ENCODE peak calls at places on chromosomes 12 and 14, in five cellular contexts. E is psoas muscle; J is OCI-LY7; A is CD8-positive, alpha-beta T cell; G is AG04450. U is an unnamed sample.
A peak's percentile ranks its signal among the peaks of the same experiment; 100 is the strongest.

GRCh38 chr14:52551696-52552062 is 626 bp downstream of the TXNDC16 start:
- DNase-seq in E (no peak), J (peak; percentile 55), A (no peak), G (no peak), U (no peak)

GRCh38 chr12:56622535-56622934 is 7.6 kb downstream of the BAZ2A start:
- DNase-seq in E (no peak), J (no peak), A (no peak), G (no peak), U (no peak)

GRCh38 chr14:91237219-91237618 is 7.3 kb downstream of the GPR68 start:
- DNase-seq in E (no peak), J (no peak), A (no peak), G (peak; percentile 27), U (no peak)

GRCh38 chr12:52525661-52526499 is 5.7 kb upstream of the KRT5 start:
- DNase-seq in E (no peak), J (no peak), A (no peak), G (no peak), U (no peak)

GRCh38 chr12:64256166-64256800 is 34.2 kb upstream of the KICS2 start:
- DNase-seq in E (no peak), J (peak; percentile 61), A (no peak), G (peak; percentile 27), U (peak; percentile 11)

GRCh38 chr12:94799136-94799535 is 148.8 kb upstream of the TMCC3 start:
- DNase-seq in E (no peak), J (no peak), A (no peak), G (no peak), U (no peak)

GRCh38 chr12:45379261-45379660 is 163.4 kb downstream of the ANO6 start:
- DNase-seq in E (no peak), J (no peak), A (no peak), G (no peak), U (peak; percentile 52)

GRCh38 chr12:41345071-41345470 is 157.0 kb downstream of the PDZRN4 start:
- DNase-seq in E (no peak), J (no peak), A (no peak), G (no peak), U (no peak)

GRCh38 chr12:52010152-52010622 is 3.4 kb downstream of the TAMALIN start:
- DNase-seq in E (peak; percentile 81), J (no peak), A (no peak), G (peak; percentile 81), U (no peak)

GRCh38 chr12:111842556-111843396 is 748 bp downstream of the MAPKAPK5 start:
- DNase-seq in E (no peak), J (no peak), A (peak; percentile 3), G (no peak), U (no peak)

GRCh38 chr12:47754881-47755280 is 3.8 kb downstream of the RAPGEF3 start:
- DNase-seq in E (no peak), J (no peak), A (no peak), G (no peak), U (no peak)

GRCh38 chr12:27822076-27822712 is 42.2 kb upstream of the MANSC4 start:
- DNase-seq in E (no peak), J (peak; percentile 53), A (peak; percentile 25), G (peak; percentile 57), U (no peak)

GRCh38 chr14:56414231-56414630 is 165.4 kb upstream of the TMEM260 start:
- DNase-seq in E (no peak), J (no peak), A (no peak), G (no peak), U (no peak)

GRCh38 chr12:42590324-42590934 is 883 bp upstream of the PRICKLE1 start:
- DNase-seq in E (peak; percentile 39), J (peak; percentile 10), A (no peak), G (no peak), U (no peak)

GRCh38 chr12:2561367-2561766 is 233.4 kb upstream of the FKBP4 start:
- DNase-seq in E (no peak), J (no peak), A (no peak), G (no peak), U (no peak)

GRCh38 chr12:47383942-47384341 is 304.2 kb upstream of the AMIGO2 start:
- DNase-seq in E (no peak), J (no peak), A (no peak), G (peak; percentile 20), U (no peak)

GRCh38 chr12:28290262-28290661 is 100.0 kb downstream of the CCDC91 start:
- DNase-seq in E (no peak), J (no peak), A (no peak), G (no peak), U (no peak)

GRCh38 chr12:41910578-41911331 is 233.9 kb downstream of the GXYLT1 start:
- DNase-seq in E (no peak), J (no peak), A (no peak), G (no peak), U (no peak)

GRCh38 chr12:727321-727720 is 25.1 kb upstream of the WNK1 start:
- DNase-seq in E (no peak), J (no peak), A (no peak), G (no peak), U (no peak)

GRCh38 chr12:122471324-122472226 is 29.2 kb downstream of the ZCCHC8 start:
- DNase-seq in E (no peak), J (peak; percentile 68), A (no peak), G (peak; percentile 59), U (peak; percentile 24)
- TF ChIP-seq CTCF in E (peak; percentile 82), J (peak; percentile 97), A (peak; percentile 88), G (peak; percentile 78), U (peak; percentile 81)

GRCh38 chr14:74389980-74390379 is 36.0 kb downstream of the SYNDIG1L start:
- DNase-seq in E (no peak), J (no peak), A (no peak), G (no peak), U (no peak)

GRCh38 chr14:74391479-74391878 is 34.5 kb downstream of the SYNDIG1L start:
- DNase-seq in E (no peak), J (no peak), A (no peak), G (no peak), U (no peak)

GRCh38 chr14:74392616-74393570 is 33.1 kb downstream of the SYNDIG1L start:
- DNase-seq in E (no peak), J (no peak), A (no peak), G (no peak), U (no peak)

GRCh38 chr14:74395094-74395493 is 30.9 kb downstream of the SYNDIG1L start:
- DNase-seq in E (no peak), J (no peak), A (no peak), G (no peak), U (no peak)

GRCh38 chr14:74394549-74394948 is 31.5 kb downstream of the SYNDIG1L start:
- DNase-seq in E (no peak), J (no peak), A (no peak), G (no peak), U (no peak)
- H3K4me3 ChIP-seq in E (no peak overlapping the region), J (no peak overlapping the region), A (no peak overlapping the region), G (no peak overlapping the region), U (no peak overlapping the region)

DNA sequence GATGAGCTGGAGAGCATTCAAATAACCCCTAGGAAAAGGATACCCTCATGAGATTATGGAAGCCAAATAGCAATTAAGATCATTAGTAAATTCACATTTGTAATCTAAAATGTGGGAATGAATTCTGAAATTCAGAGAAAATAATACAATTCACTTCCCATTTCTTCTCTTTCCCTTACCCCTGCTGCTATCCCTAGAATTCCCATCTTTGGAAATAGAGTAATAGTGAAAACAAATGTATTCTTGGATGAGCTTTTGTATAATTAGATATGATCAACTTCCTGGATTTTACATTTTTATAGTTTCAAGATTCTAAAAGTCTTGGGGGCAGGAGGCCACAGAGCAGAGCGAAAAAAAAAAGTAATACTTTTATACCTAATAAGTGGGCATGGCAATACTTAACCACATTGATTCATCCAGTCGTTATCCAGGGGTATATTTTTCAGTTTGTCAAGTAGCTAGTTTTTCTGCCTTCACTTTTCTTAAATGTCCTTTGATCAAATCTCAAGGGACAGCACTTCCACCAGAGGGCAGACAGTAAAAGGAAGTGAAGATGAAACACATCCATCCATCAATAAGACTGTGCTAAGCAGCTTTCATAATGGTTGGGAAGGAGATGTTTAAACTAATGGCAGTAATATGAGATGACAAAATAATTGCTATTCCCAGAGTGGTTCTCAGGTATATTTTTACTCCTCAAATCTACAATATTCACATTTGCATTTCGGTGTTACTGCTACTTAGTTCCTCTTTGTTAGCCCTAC is 401.3 kb downstream of the DIO2 start:
- DNase-seq in E (no peak), J (peak; percentile 9), A (no peak), G (no peak), U (no peak)
- TF ChIP-seq CTCF in E (peak; percentile 12), J (peak; percentile 48), A (no peak), G (peak; percentile 28), U (peak; percentile 40)

DNA sequence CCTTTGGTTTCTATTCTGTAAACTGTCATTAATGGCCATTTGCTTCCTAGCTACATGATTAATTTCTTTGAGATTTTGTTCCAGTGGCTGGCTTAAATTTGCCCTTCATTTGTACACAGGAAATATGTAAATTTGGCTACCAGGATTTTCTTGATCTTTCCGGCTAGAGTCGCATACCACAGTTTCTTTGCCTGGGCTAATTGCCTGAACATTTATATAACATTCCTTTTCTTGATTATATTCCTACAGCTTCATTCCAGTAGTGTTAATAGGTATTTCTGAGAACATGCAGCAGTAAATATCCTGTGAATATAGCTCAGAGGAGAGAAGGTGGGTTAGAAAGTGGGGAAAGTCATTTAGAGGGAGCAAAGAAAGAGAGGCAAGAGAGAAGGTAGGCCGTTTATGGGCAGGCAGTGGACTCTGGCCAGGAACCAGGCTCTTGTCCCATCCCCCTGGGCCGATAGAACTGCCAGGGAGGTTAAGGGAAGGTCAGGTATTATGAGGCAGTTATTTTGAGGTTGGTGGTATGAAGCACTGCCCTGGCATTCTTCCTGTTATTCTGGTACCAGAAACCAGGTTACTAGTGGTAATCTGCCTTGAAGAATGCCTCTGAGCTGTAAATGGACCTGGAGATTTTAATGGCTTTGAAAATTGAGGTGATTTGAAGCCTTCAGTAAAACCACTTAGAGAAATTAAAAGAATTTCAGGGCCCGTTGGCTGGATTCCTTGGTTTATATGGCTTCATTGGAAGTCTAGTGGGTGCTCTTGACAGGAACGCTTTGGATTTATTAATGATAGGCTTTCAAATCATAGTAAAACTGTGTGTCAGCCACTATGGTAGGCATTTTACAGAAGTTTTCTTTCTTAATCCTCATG is 4.4 kb downstream of the RNF10 start:
- DNase-seq in E (peak; percentile 70), J (no peak), A (no peak), G (no peak), U (peak; percentile 83)
- H3K4me3 ChIP-seq in E (peak overlapping the region; percentile 96), J (peak overlapping the region; percentile 89), A (peak overlapping the region; percentile 15), G (peak overlapping the region; percentile 10), U (peak overlapping the region; percentile 43)

U was measured in retinal pigment epithelial cell.